ENCODE peak calls at places on chromosomes 16 and 17, in ten cellular contexts. One of them, this sample, is unnamed. For H3K4me1, the result is how much of the 10 kb centered on the place peaks cover.

GRCh38 chr16:13909872-13910303 is 10.1 kb upstream of the ERCC4 start:
- DNase-seq in GM23338: no peak
- DNase-seq in body of pancreas: peak
- DNase-seq in cardiac muscle cell: peak
- DNase-seq in CD8-positive, alpha-beta memory T cell: no peak
- DNase-seq in H1: no peak
- DNase-seq in neural progenitor cell: no peak
- DNase-seq in aorta: peak
- DNase-seq in uterus: peak
- DNase-seq in fibroblast of lung: peak
- DNase-seq in this sample: no peak

GRCh38 chr16:57540906-57541753 is 1.3 kb upstream of the ADGRG5 start:
- DNase-seq in CD8-positive, alpha-beta memory T cell: no peak
- DNase-seq in neural progenitor cell: no peak
- DNase-seq in H1: no peak
- DNase-seq in GM23338: no peak
- DNase-seq in aorta: no peak
- DNase-seq in uterus: peak
- DNase-seq in body of pancreas: no peak
- DNase-seq in fibroblast of lung: no peak
- DNase-seq in cardiac muscle cell: no peak
- DNase-seq in this sample: peak

GRCh38 chr17:18172528-18173278 is 10.9 kb upstream of the ALKBH5 start:
- DNase-seq in fibroblast of lung: no peak
- DNase-seq in cardiac muscle cell: no peak
- DNase-seq in neural progenitor cell: no peak
- DNase-seq in GM23338: peak
- DNase-seq in body of pancreas: no peak
- DNase-seq in CD8-positive, alpha-beta memory T cell: no peak
- DNase-seq in H1: no peak
- DNase-seq in uterus: no peak
- DNase-seq in aorta: no peak
- DNase-seq in this sample: no peak

GRCh38 chr17:332558-333322 is 19.9 kb downstream of the RPH3AL start:
- DNase-seq in cardiac muscle cell: peak
- DNase-seq in CD8-positive, alpha-beta memory T cell: no peak
- DNase-seq in fibroblast of lung: peak
- DNase-seq in GM23338: no peak
- DNase-seq in body of pancreas: peak
- DNase-seq in H1: no peak
- DNase-seq in aorta: peak
- DNase-seq in neural progenitor cell: no peak
- DNase-seq in uterus: no peak
- DNase-seq in this sample: no peak

GRCh38 chr17:57588086-57588485 is 157.0 kb downstream of the CCDC182 start:
- DNase-seq in uterus: no peak
- DNase-seq in H1: peak
- DNase-seq in CD8-positive, alpha-beta memory T cell: no peak
- DNase-seq in GM23338: no peak
- DNase-seq in aorta: peak
- DNase-seq in cardiac muscle cell: no peak
- DNase-seq in body of pancreas: no peak
- DNase-seq in neural progenitor cell: peak
- DNase-seq in fibroblast of lung: peak
- DNase-seq in this sample: no peak

GRCh38 chr17:68944435-68945035 is 10.7 kb downstream of the ABCA8 start:
- DNase-seq in body of pancreas: no peak
- DNase-seq in cardiac muscle cell: no peak
- DNase-seq in neural progenitor cell: no peak
- DNase-seq in fibroblast of lung: no peak
- DNase-seq in GM23338: no peak
- DNase-seq in CD8-positive, alpha-beta memory T cell: no peak
- DNase-seq in H1: no peak
- DNase-seq in uterus: no peak
- DNase-seq in aorta: no peak
- DNase-seq in this sample: no peak

GRCh38 chr17:29625037-29625750 is 2.5 kb upstream of the CORO6 start:
- DNase-seq in CD8-positive, alpha-beta memory T cell: no peak
- DNase-seq in uterus: no peak
- DNase-seq in fibroblast of lung: peak
- DNase-seq in body of pancreas: no peak
- DNase-seq in neural progenitor cell: peak
- DNase-seq in H1: no peak
- DNase-seq in cardiac muscle cell: peak
- DNase-seq in GM23338: peak
- DNase-seq in aorta: no peak
- DNase-seq in this sample: no peak

GRCh38 chr16:89314858-89315257 is 97.4 kb downstream of the ZNF778 start:
- DNase-seq in CD8-positive, alpha-beta memory T cell: no peak
- DNase-seq in H1: no peak
- DNase-seq in fibroblast of lung: no peak
- DNase-seq in neural progenitor cell: no peak
- DNase-seq in aorta: no peak
- DNase-seq in body of pancreas: no peak
- DNase-seq in cardiac muscle cell: no peak
- DNase-seq in uterus: no peak
- DNase-seq in GM23338: no peak
- DNase-seq in this sample: no peak

GRCh38 chr17:38322156-38322779 is 21.5 kb downstream of the GPR179 start:
- DNase-seq in fibroblast of lung: peak
- DNase-seq in H1: no peak
- DNase-seq in body of pancreas: peak
- DNase-seq in uterus: peak
- DNase-seq in GM23338: peak
- DNase-seq in neural progenitor cell: peak
- DNase-seq in CD8-positive, alpha-beta memory T cell: peak
- DNase-seq in cardiac muscle cell: peak
- DNase-seq in aorta: peak
- DNase-seq in this sample: peak

GRCh38 chr17:60398227-60398959 is 6.5 kb upstream of the USP32 start:
- DNase-seq in H1: no peak
- DNase-seq in fibroblast of lung: no peak
- DNase-seq in uterus: no peak
- DNase-seq in neural progenitor cell: no peak
- DNase-seq in GM23338: no peak
- DNase-seq in cardiac muscle cell: no peak
- DNase-seq in body of pancreas: no peak
- DNase-seq in CD8-positive, alpha-beta memory T cell: no peak
- DNase-seq in aorta: no peak
- DNase-seq in this sample: no peak

GRCh38 chr16:56852401-56852730 is 12.6 kb upstream of the SLC12A3 start:
- DNase-seq in aorta: no peak
- DNase-seq in uterus: no peak
- DNase-seq in H1: no peak
- DNase-seq in cardiac muscle cell: no peak
- DNase-seq in body of pancreas: no peak
- DNase-seq in fibroblast of lung: no peak
- DNase-seq in GM23338: no peak
- DNase-seq in neural progenitor cell: no peak
- DNase-seq in CD8-positive, alpha-beta memory T cell: no peak
- DNase-seq in this sample: no peak

GRCh38 chr17:7282752-7283321 is 1.3 kb downstream of the SLC2A4 start:
- DNase-seq in neural progenitor cell: no peak
- DNase-seq in CD8-positive, alpha-beta memory T cell: no peak
- DNase-seq in fibroblast of lung: no peak
- DNase-seq in GM23338: no peak
- DNase-seq in H1: no peak
- DNase-seq in uterus: no peak
- DNase-seq in aorta: no peak
- DNase-seq in cardiac muscle cell: no peak
- DNase-seq in body of pancreas: no peak
- DNase-seq in this sample: no peak
- H3K27ac ChIP-seq in neural progenitor cell: no peak
- H3K27ac ChIP-seq in CD8-positive, alpha-beta memory T cell: no peak
- H3K27ac ChIP-seq in fibroblast of lung: no peak
- H3K27ac ChIP-seq in GM23338: no peak
- H3K27ac ChIP-seq in H1: no peak
- H3K27ac ChIP-seq in uterus: no peak
- H3K27ac ChIP-seq in aorta: no peak
- H3K27ac ChIP-seq in cardiac muscle cell: peak
- H3K27ac ChIP-seq in body of pancreas: no peak
- H3K27ac ChIP-seq in this sample: no peak

DNA sequence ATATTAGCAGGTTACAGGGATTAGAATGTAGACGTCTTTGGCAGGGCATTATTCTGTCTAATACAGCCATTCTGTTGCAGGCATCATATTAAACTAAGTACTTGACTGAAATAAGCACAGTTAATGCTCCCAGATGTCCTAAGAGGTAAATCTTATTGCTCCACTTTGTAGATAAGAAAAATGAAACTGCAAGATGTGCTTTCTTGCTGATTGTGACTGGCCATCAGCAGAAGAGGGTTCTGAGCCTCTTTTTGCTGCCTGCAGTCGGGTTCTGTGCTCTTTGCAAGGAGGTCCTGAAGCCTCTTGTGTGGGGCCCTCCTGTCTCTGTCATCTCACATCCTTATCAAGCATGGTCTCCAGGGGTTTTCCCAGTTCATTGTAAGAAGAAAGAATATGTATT is 167.1 kb downstream of the KCNJ2 start:
- DNase-seq in H1: no peak
- DNase-seq in CD8-positive, alpha-beta memory T cell: no peak
- DNase-seq in fibroblast of lung: no peak
- DNase-seq in uterus: no peak
- DNase-seq in GM23338: no peak
- DNase-seq in cardiac muscle cell: no peak
- DNase-seq in aorta: no peak
- DNase-seq in body of pancreas: no peak
- DNase-seq in neural progenitor cell: no peak
- DNase-seq in this sample: no peak
- H3K4me3 ChIP-seq in H1: no peak
- H3K4me3 ChIP-seq in CD8-positive, alpha-beta memory T cell: no peak
- H3K4me3 ChIP-seq in fibroblast of lung: no peak
- H3K4me3 ChIP-seq in uterus: no peak
- H3K4me3 ChIP-seq in GM23338: no peak
- H3K4me3 ChIP-seq in cardiac muscle cell: no peak
- H3K4me3 ChIP-seq in aorta: no peak
- H3K4me3 ChIP-seq in body of pancreas: no peak
- H3K4me3 ChIP-seq in neural progenitor cell: no peak
- H3K4me3 ChIP-seq in this sample: no peak

GRCh38 chr17:3685174-3685812 is 10.7 kb downstream of the P2RX5 start:
- DNase-seq in fibroblast of lung: no peak
- DNase-seq in CD8-positive, alpha-beta memory T cell: no peak
- DNase-seq in body of pancreas: no peak
- DNase-seq in H1: no peak
- DNase-seq in GM23338: no peak
- DNase-seq in uterus: no peak
- DNase-seq in cardiac muscle cell: no peak
- DNase-seq in aorta: no peak
- DNase-seq in neural progenitor cell: no peak
- DNase-seq in this sample: no peak
- H3K4me1 ChIP-seq in fibroblast of lung: under half
- H3K4me1 ChIP-seq in CD8-positive, alpha-beta memory T cell: under half
- H3K4me1 ChIP-seq in body of pancreas: under half
- H3K4me1 ChIP-seq in H1: under half
- H3K4me1 ChIP-seq in GM23338: under half
- H3K4me1 ChIP-seq in uterus: under half
- H3K4me1 ChIP-seq in cardiac muscle cell: under half
- H3K4me1 ChIP-seq in aorta: under half
- H3K4me1 ChIP-seq in neural progenitor cell: under half
- H3K4me1 ChIP-seq in this sample: under half

DNA sequence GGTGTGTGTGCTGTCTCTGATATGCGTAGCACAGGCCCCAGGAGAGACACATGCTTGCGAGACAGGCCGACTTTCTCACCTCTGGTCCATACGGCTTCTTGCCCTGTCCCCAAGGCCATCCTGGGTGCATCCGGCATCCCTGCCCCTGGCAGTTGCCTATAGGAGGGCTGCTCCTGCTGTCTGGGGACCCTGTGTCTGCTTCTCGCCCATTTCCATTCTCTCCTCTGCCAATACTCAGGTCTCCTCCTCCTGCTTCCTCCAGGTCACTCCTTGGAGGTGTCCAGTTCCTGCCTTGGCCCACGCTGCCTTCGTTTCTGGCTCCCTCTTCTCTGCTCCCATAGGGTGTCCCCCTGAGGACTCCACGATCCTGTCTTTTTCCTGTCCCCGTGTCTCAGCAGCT is 89.0 kb downstream of the DNAH17 start:
- DNase-seq in GM23338: no peak
- DNase-seq in fibroblast of lung: no peak
- DNase-seq in aorta: no peak
- DNase-seq in CD8-positive, alpha-beta memory T cell: no peak
- DNase-seq in neural progenitor cell: no peak
- DNase-seq in H1: no peak
- DNase-seq in cardiac muscle cell: no peak
- DNase-seq in uterus: no peak
- DNase-seq in body of pancreas: no peak
- DNase-seq in this sample: no peak
- H3K27ac ChIP-seq in GM23338: no peak
- H3K27ac ChIP-seq in fibroblast of lung: no peak
- H3K27ac ChIP-seq in aorta: no peak
- H3K27ac ChIP-seq in CD8-positive, alpha-beta memory T cell: no peak
- H3K27ac ChIP-seq in neural progenitor cell: no peak
- H3K27ac ChIP-seq in H1: no peak
- H3K27ac ChIP-seq in cardiac muscle cell: no peak
- H3K27ac ChIP-seq in uterus: no peak
- H3K27ac ChIP-seq in body of pancreas: no peak
- H3K27ac ChIP-seq in this sample: no peak

GRCh38 chr16:84511180-84511800 is 6.8 kb upstream of the MEAK7 start:
- DNase-seq in aorta: peak
- DNase-seq in CD8-positive, alpha-beta memory T cell: peak
- DNase-seq in fibroblast of lung: peak
- DNase-seq in neural progenitor cell: peak
- DNase-seq in GM23338: peak
- DNase-seq in H1: peak
- DNase-seq in uterus: peak
- DNase-seq in cardiac muscle cell: peak
- DNase-seq in body of pancreas: peak
- DNase-seq in this sample: peak
- H3K4me3 ChIP-seq in aorta: no peak
- H3K4me3 ChIP-seq in CD8-positive, alpha-beta memory T cell: peak
- H3K4me3 ChIP-seq in fibroblast of lung: no peak
- H3K4me3 ChIP-seq in neural progenitor cell: no peak
- H3K4me3 ChIP-seq in GM23338: peak
- H3K4me3 ChIP-seq in H1: peak
- H3K4me3 ChIP-seq in uterus: no peak
- H3K4me3 ChIP-seq in cardiac muscle cell: no peak
- H3K4me3 ChIP-seq in body of pancreas: no peak
- H3K4me3 ChIP-seq in this sample: no peak